ENCODE peak calls at places on chromosomes 5 and 9, in seven cellular contexts. M is ovary, I is A549, B is tibial nerve, S is K562, Z is stomach, V is sigmoid colon. T is an unnamed sample.

GRCh38 chr9:89661391-89661949 is 56.7 kb downstream of the GADD45G start:
- DNase-seq in M (no peak), I (no peak), B (no peak), S (no peak), Z (peak; percentile 55), V (peak; percentile 64), T (peak; percentile 72)

GRCh38 chr5:38515648-38516047 is 40.8 kb downstream of the LIFR start:
- DNase-seq in M (no peak), I (peak; percentile 29), B (no peak), S (peak; percentile 6), Z (no peak), V (no peak), T (no peak)

GRCh38 chr9:138083873-138084272 is 206.3 kb downstream of the CACNA1B start:
- DNase-seq in M (no peak), I (no peak), B (no peak), S (no peak), Z (peak; percentile 17), V (no peak), T (no peak)

GRCh38 chr5:4258170-4258569 is 662.5 kb downstream of the IRX1 start:
- DNase-seq in M (no peak), I (no peak), B (no peak), S (no peak), Z (no peak), V (no peak), T (no peak)

GRCh38 chr5:176870110-176870591 is 29.0 kb downstream of the HK3 start:
- DNase-seq in M (no peak), I (peak; percentile 78), B (no peak), S (peak; percentile 85), Z (peak; percentile 29), V (no peak), T (no peak)

GRCh38 chr5:158875272-158875679 is 224.4 kb downstream of the EBF1 start:
- DNase-seq in M (no peak), I (no peak), B (no peak), S (no peak), Z (no peak), V (no peak), T (no peak)

GRCh38 chr5:34791761-34792244 is 47.2 kb upstream of the TTC23L start:
- DNase-seq in M (peak; percentile 13), I (no peak), B (no peak), S (peak; percentile 36), Z (no peak), V (no peak), T (no peak)

GRCh38 chr5:133421394-133421793 is 190.9 kb downstream of the FSTL4 start:
- DNase-seq in M (no peak), I (peak; percentile 36), B (no peak), S (peak; percentile 49), Z (no peak), V (no peak), T (no peak)

GRCh38 chr5:169286572-169287325 is 14.2 kb downstream of the SLIT3 start:
- DNase-seq in M (no peak), I (no peak), B (no peak), S (no peak), Z (no peak), V (no peak), T (no peak)

GRCh38 chr9:117149996-117150395 is 264.9 kb downstream of the ASTN2 start:
- DNase-seq in M (no peak), I (no peak), B (no peak), S (no peak), Z (no peak), V (no peak), T (no peak)

GRCh38 chr9:106075991-106076390 is 381.6 kb downstream of the TMEM38B start:
- DNase-seq in M (no peak), I (no peak), B (peak; percentile 10), S (no peak), Z (no peak), V (no peak), T (no peak)

GRCh38 chr9:36818242-36818938 is 215.7 kb downstream of the PAX5 start:
- DNase-seq in M (peak; percentile 20), I (no peak), B (no peak), S (no peak), Z (no peak), V (peak; percentile 61), T (no peak)

GRCh38 chr9:36820392-36820861 is 213.6 kb downstream of the PAX5 start:
- DNase-seq in M (no peak), I (no peak), B (no peak), S (no peak), Z (no peak), V (peak; percentile 40), T (no peak)

GRCh38 chr9:36817160-36817834 is 216.8 kb downstream of the PAX5 start:
- DNase-seq in M (no peak), I (no peak), B (no peak), S (no peak), Z (no peak), V (no peak), T (no peak)

GRCh38 chr9:36815566-36816348 is 218.3 kb downstream of the PAX5 start:
- DNase-seq in M (no peak), I (no peak), B (no peak), S (no peak), Z (no peak), V (no peak), T (no peak)

DNA sequence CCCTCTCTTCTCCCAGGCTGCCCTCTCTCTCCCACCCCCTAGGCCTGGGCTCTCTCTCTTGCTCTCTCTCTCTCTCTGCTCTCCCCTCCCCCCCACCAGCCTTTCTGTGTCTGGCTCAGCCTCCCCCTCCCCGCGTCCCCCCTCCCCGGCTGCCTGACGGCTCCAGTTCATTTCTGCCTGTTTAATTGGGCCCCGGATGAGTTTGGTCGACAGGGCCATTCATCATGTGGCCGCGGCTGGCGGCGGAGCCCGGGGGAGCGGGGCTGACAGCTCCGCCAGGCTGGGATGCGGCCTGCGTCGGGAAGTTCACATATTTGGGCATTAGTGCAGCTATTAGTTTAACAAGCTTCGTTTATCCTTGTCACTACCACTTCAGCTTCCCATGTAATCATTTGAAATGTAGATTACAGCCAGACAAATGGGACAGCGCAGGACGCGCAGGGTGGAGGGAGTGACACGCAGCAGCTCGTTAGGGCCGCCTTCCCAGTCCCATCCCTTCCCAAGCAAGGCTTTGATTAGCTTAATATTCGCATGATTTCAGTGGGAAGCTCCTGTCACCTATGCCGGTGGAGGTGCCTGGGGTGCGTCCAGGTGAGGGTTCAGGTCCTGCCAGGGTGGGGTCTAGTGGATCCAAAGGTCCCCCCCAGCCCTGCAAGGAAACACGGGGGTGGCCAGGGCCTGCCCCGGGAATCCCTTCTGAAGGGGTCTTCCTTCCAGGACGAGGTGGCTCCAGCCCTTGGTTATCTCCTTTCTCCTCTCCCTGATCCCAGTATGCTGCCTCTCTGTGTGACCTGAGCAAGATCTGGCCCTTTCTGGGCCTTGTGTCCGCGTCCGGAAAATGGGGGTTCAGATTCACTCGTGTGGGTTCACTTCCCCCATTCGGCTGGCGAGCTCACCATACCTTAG is 214.8 kb downstream of the PAX5 start:
- DNase-seq in M (peak; percentile 37), I (no peak), B (no peak), S (no peak), Z (no peak), V (peak; percentile 52), T (no peak)
- H3K4me3 ChIP-seq in M (no peak overlapping the region), I (no peak overlapping the region), B (peak overlapping the region; percentile 42), S (no peak overlapping the region), Z (peak overlapping the region; percentile 35), V (peak overlapping the region; percentile 43), T (peak overlapping the region; percentile 30)

DNA sequence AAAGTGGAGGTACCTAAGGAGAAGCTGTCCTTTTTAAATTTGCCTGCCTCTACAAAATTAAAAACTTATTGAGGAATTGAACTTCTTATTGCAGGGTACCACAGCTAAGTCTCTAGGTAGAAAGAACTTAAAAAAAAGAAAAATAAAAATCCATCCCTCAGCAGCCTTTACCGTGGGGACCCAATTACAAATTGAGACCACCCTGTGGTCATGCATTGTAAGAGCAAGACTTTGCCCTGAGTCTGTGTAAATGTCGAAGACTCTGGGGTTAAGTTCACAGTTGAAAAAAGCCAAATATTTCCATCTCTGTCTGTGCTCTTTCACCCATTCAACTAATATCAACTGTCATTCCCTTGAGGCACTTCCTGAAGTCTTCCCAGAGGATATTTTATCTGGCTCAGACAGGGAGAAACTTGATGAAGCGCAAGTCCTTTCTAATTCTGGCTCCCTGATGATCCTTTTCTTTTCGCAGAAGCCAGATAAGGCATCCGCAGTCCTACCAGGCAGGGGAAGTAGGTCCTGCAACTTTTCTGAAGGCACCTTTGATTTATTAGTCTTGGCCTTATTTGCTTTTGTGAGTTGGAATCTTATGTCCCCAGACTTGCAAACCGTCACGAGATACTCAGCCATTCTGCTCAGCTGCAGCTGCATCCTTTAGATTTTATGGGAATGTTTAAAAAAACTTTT is 323.8 kb upstream of the WWC1 start:
- DNase-seq in M (no peak), I (no peak), B (no peak), S (no peak), Z (no peak), V (no peak), T (no peak)
- TF ChIP-seq POLR2A in M (no peak), I (no peak), B (no peak), S (no peak), Z (no peak), V (no peak), T (no peak)

GRCh38 chr5:61479850-61480614 is 148.0 kb downstream of the ZSWIM6 start:
- DNase-seq in M (no peak), I (no peak), B (no peak), S (no peak), Z (no peak), V (no peak), T (no peak)

GRCh38 chr5:61482980-61483379 is 150.9 kb downstream of the ZSWIM6 start:
- DNase-seq in M (no peak), I (no peak), B (no peak), S (no peak), Z (no peak), V (no peak), T (no peak)

GRCh38 chr5:61472172-61472958 is 140.3 kb downstream of the ZSWIM6 start:
- DNase-seq in M (no peak), I (no peak), B (no peak), S (no peak), Z (no peak), V (no peak), T (no peak)

GRCh38 chr5:61474746-61475145 is 142.7 kb downstream of the ZSWIM6 start:
- DNase-seq in M (no peak), I (no peak), B (no peak), S (no peak), Z (no peak), V (no peak), T (no peak)

DNA sequence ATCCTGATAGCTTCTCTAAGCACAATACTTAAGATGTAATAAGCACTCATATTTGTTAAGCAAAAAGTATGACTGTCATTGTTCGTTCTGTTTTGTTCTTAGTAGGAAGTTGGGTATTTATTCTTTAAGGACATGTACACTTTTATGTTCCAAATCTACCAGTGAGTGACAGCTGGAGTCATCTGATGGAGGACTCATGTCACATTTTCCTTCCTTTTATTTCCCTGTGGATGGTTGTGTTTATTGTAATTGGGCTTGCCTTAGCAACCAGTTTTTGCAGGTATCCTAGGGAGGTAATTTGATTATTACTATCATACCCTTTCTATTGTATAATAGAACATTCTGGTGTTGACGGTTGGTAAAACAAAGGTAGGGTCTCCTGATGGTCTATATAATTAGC is 145.7 kb downstream of the ZSWIM6 start:
- DNase-seq in M (no peak), I (no peak), B (no peak), S (no peak), Z (no peak), V (no peak), T (no peak)
- TF ChIP-seq EP300 in M (no peak), I (no peak), B (no peak), S (no peak), Z (no peak), V (no peak), T (no peak)

DNA sequence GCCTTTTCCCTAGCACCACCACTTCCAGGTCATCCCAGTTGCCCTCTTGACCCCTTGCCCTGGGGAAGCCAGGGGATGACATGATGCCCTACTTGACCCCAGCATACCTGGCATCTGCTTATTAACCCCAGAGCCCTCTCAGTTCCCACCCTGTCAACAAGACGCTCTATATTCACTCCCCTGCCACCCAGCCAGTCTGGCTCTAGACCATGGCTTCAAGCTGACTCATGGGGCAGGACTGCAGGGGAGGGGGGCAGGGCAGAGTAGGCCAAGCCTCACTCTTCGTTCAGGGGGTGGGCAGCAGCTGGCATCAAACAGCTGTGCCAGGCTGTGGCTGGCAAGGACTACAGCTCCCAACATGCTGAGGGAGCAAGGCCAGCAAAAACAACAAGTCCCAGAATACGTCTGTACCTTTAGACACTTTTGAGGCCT is 5.3 kb downstream of the ATOSB start:
- DNase-seq in M (no peak), I (peak; percentile 39), B (no peak), S (peak; percentile 23), Z (peak; percentile 26), V (no peak), T (peak; percentile 79)
- H3K4me3 ChIP-seq in M (no peak overlapping the region), I (peak overlapping the region; percentile 68), B (peak overlapping the region; percentile 68), S (peak overlapping the region; percentile 65), Z (peak overlapping the region; percentile 87), V (peak overlapping the region; percentile 87), T (peak overlapping the region; percentile 65)

T was measured in suprapubic skin.